ENCODE peak calls at places on chromosomes 2 and 18, in ten cellular contexts. A is psoas muscle; B is OCI-LY7; J is CD8-positive, alpha-beta memory T cell; T is AG04450; C is right atrium auricular region; G is cardiac muscle cell; P is lung; W is lower leg skin; I is cardiac fibroblast. E is an unnamed sample.

GRCh38 chr2:144032566-144032965 is 487.4 kb downstream of the ZEB2 start:
- DNase-seq in A (no peak), B (no peak), J (no peak), T (no peak), C (no peak), G (peak; percentile 68), P (no peak), W (no peak), I (peak; percentile 57), E (peak; percentile 17)

GRCh38 chr2:179677148-179677688 is 184.2 kb downstream of the ZNF385B start:
- DNase-seq in A (no peak), B (peak; percentile 19), J (no peak), T (no peak), C (no peak), G (no peak), P (no peak), W (no peak), I (peak; percentile 11), E (no peak)

GRCh38 chr2:108911807-108912628 is 77.0 kb downstream of the EDAR start:
- DNase-seq in A (no peak), B (no peak), J (no peak), T (no peak), C (peak; percentile 46), G (no peak), P (no peak), W (peak; percentile 9), I (no peak), E (no peak)

GRCh38 chr2:71510196-71510807 is 56.9 kb downstream of the DYSF start:
- DNase-seq in A (peak; percentile 85), B (peak; percentile 71), J (peak; percentile 56), T (peak; percentile 27), C (peak; percentile 70), G (peak; percentile 70), P (peak; percentile 63), W (peak; percentile 46), I (peak; percentile 67), E (peak; percentile 72)

GRCh38 chr2:144268036-144268678 is 251.8 kb downstream of the ZEB2 start:
- DNase-seq in A (no peak), B (no peak), J (no peak), T (no peak), C (no peak), G (no peak), P (no peak), W (no peak), I (no peak), E (peak; percentile 35)

GRCh38 chr2:182826051-182826450 is 40.4 kb downstream of the FRZB start:
- DNase-seq in A (no peak), B (no peak), J (no peak), T (no peak), C (no peak), G (no peak), P (no peak), W (no peak), I (no peak), E (no peak)

GRCh38 chr2:148720501-148720998 is 76.0 kb downstream of the EPC2 start:
- DNase-seq in A (peak; percentile 49), B (no peak), J (no peak), T (no peak), C (no peak), G (peak; percentile 80), P (no peak), W (no peak), I (peak; percentile 68), E (no peak)

GRCh38 chr2:237222178-237222577 is 136.5 kb downstream of the COPS8 start:
- DNase-seq in A (peak; percentile 65), B (no peak), J (no peak), T (peak; percentile 95), C (peak; percentile 56), G (peak; percentile 90), P (no peak), W (no peak), I (peak; percentile 93), E (no peak)

GRCh38 chr18:8424917-8425725 is 184.1 kb upstream of the RAB12 start:
- DNase-seq in A (no peak), B (no peak), J (no peak), T (peak; percentile 13), C (no peak), G (peak; percentile 57), P (no peak), W (no peak), I (peak; percentile 53), E (peak; percentile 6)

GRCh38 chr2:26629346-26629630 is 11.9 kb downstream of the CIB4 start:
- DNase-seq in A (no peak), B (no peak), J (no peak), T (no peak), C (no peak), G (no peak), P (no peak), W (no peak), I (no peak), E (no peak)

GRCh38 chr2:84603911-84604310 is 87.6 kb downstream of the DNAH6 start:
- DNase-seq in A (no peak), B (no peak), J (no peak), T (no peak), C (no peak), G (no peak), P (no peak), W (no peak), I (no peak), E (no peak)

GRCh38 chr2:200578778-200579177 is 7.0 kb upstream of the AOX1 start:
- DNase-seq in A (no peak), B (peak; percentile 19), J (no peak), T (no peak), C (no peak), G (peak; percentile 61), P (no peak), W (no peak), I (peak; percentile 61), E (peak; percentile 57)

GRCh38 chr2:183543731-183544130 is 419.5 kb downstream of the NUP35 start:
- DNase-seq in A (no peak), B (peak; percentile 14), J (no peak), T (no peak), C (no peak), G (no peak), P (no peak), W (no peak), I (no peak), E (no peak)

GRCh38 chr2:37681587-37681986 is 10.1 kb upstream of the CDC42EP3 start:
- DNase-seq in A (no peak), B (no peak), J (no peak), T (no peak), C (no peak), G (no peak), P (no peak), W (no peak), I (no peak), E (no peak)

DNA sequence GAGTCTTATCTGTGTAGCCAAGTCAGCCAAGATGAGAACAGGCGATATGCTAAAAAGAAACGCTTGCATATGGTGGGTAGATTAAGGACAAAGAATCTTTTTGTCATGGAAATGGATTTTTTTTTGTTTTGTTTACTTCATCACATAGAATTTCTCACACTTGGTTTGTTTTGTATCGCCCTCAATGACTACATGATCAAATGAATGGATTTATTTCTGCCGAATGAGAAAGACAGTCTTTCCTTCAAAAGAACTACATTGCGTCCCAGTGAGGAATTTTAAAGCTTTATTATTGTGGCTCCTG is 2.0 kb downstream of the SALL3 start:
- DNase-seq in A (no peak), B (no peak), J (no peak), T (no peak), C (no peak), G (no peak), P (no peak), W (no peak), I (no peak), E (no peak)
- H3K4me3 ChIP-seq in A (no peak overlapping the region), B (no peak overlapping the region), J (no peak overlapping the region), T (no peak overlapping the region), C (peak overlapping the region; percentile 47), G (peak overlapping the region; percentile 51), P (no peak overlapping the region), W (no peak overlapping the region), I (no peak overlapping the region), E (no peak overlapping the region)

GRCh38 chr2:30148850-30149249 is 2.0 kb downstream of the YPEL5 start:
- DNase-seq in A (no peak), B (peak; percentile 32), J (no peak), T (no peak), C (no peak), G (no peak), P (no peak), W (no peak), I (no peak), E (peak; percentile 23)

GRCh38 chr2:30150786-30151185 is 4.0 kb downstream of the YPEL5 start:
- DNase-seq in A (no peak), B (no peak), J (no peak), T (no peak), C (no peak), G (no peak), P (no peak), W (no peak), I (no peak), E (no peak)

GRCh38 chr2:30147715-30148611 is 1.2 kb downstream of the YPEL5 start:
- DNase-seq in A (peak; percentile 90), B (peak; percentile 84), J (peak; percentile 76), T (no peak), C (peak; percentile 75), G (peak; percentile 73), P (peak; percentile 82), W (peak; percentile 58), I (peak; percentile 73), E (peak; percentile 80)

GRCh38 chr2:30149976-30150375 is 3.2 kb downstream of the YPEL5 start:
- DNase-seq in A (no peak), B (peak; percentile 42), J (no peak), T (no peak), C (no peak), G (no peak), P (no peak), W (no peak), I (no peak), E (no peak)

GRCh38 chr2:30149513-30149912 is 2.7 kb downstream of the YPEL5 start:
- DNase-seq in A (no peak), B (peak; percentile 29), J (no peak), T (no peak), C (no peak), G (peak; percentile 24), P (no peak), W (no peak), I (peak; percentile 14), E (peak; percentile 44)
- H3K4me3 ChIP-seq in A (peak overlapping the region; percentile 94), B (peak overlapping the region; percentile 72), J (no peak overlapping the region), T (no peak overlapping the region), C (no peak overlapping the region), G (peak overlapping the region; percentile 6), P (no peak overlapping the region), W (no peak overlapping the region), I (no peak overlapping the region), E (no peak overlapping the region)

DNA sequence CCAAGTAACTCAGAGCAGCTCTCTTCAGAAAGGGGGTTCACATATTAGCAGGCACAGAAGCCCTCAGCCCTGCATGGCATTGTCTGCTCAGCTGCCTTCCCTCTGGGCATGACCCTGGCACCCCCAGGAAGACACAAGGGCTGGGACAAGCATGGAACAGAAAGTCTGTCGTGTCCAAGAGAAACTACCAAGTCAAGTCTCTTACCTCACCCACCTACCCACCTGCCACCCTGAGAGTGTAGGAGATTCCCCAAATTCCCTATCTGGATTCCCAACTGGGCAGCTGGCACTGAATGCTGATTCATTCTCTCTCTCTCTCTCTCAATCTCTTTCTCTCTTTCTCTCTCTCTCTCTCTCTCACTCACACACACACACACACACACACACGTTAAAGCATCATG is 21.6 kb downstream of the SMAD7 start:
- DNase-seq in A (no peak), B (no peak), J (no peak), T (no peak), C (no peak), G (no peak), P (no peak), W (no peak), I (no peak), E (no peak)
- H3K4me3 ChIP-seq in A (peak overlapping the region; percentile 18), B (peak overlapping the region; percentile 45), J (peak overlapping the region; percentile 21), T (peak overlapping the region; percentile 7), C (no peak overlapping the region), G (no peak overlapping the region), P (no peak overlapping the region), W (no peak overlapping the region), I (no peak overlapping the region), E (no peak overlapping the region)

GRCh38 chr2:55923091-55923977 is at the start of gene EFEMP1:
- DNase-seq in A (peak; percentile 72), B (no peak), J (no peak), T (no peak), C (peak; percentile 63), G (peak; percentile 87), P (peak; percentile 83), W (peak; percentile 25), I (peak; percentile 89), E (no peak)
- H3K4me3 ChIP-seq in A (peak within 1 kb of the TSS; percentile 64), B (no peak within 1 kb of the TSS), J (no peak within 1 kb of the TSS), T (peak within 1 kb of the TSS; percentile 86), C (peak within 1 kb of the TSS; percentile 68), G (peak within 1 kb of the TSS; percentile 41), P (peak within 1 kb of the TSS; percentile 53), W (peak within 1 kb of the TSS; percentile 53), I (peak within 1 kb of the TSS; percentile 87), E (no peak within 1 kb of the TSS)

E was measured in NB4.